ENCODE peak calls at places on chromosome 2, in six cellular contexts. A is neural progenitor cell, M is GM23248, U is HCT116, X is SK-N-SH, J is MM.1S. R is an unnamed sample. For H3K4me1, the result is how much of the 10 kb centered on the place peaks cover.

GRCh38 chr2:208929489-208929864 is 494.4 kb upstream of the MAP2 start:
- DNase-seq in A (no peak), M (no peak), U (peak), X (peak), J (no peak), R (no peak)

GRCh38 chr2:197079414-197079813 is 152.9 kb upstream of the PGAP1 start:
- DNase-seq in A (no peak), M (peak), U (no peak), X (no peak), J (no peak), R (peak)

GRCh38 chr2:172999641-173000387 is 75.8 kb upstream of the MAP3K20 start:
- DNase-seq in A (no peak), M (peak), U (no peak), X (no peak), J (no peak), R (no peak)

GRCh38 chr2:64807417-64807816 is 153.7 kb upstream of the SERTAD2 start:
- DNase-seq in A (no peak), M (peak), U (peak), X (no peak), J (peak), R (peak)

GRCh38 chr2:233061591-233062446 is 1.7 kb downstream of the INPP5D start:
- DNase-seq in A (peak), M (no peak), U (no peak), X (peak), J (peak), R (peak)

GRCh38 chr2:150400849-150401248 is 86.6 kb downstream of the RND3 start:
- DNase-seq in A (no peak), M (no peak), U (no peak), X (no peak), J (no peak), R (no peak)

GRCh38 chr2:216372761-216373291 is 543 bp upstream of the MARCHF4 start:
- DNase-seq in A (no peak), M (peak), U (no peak), X (no peak), J (no peak), R (peak)

GRCh38 chr2:18645315-18645714 is 55.9 kb upstream of the NT5C1B start:
- DNase-seq in A (no peak), M (peak), U (no peak), X (no peak), J (no peak), R (peak)

GRCh38 chr2:98771771-98772521 is 41.0 kb upstream of the MGAT4A start:
- DNase-seq in A (no peak), M (no peak), U (no peak), X (no peak), J (peak), R (no peak)

GRCh38 chr2:381919-382833 is 94.3 kb upstream of the ALKAL2 start:
- DNase-seq in A (no peak), M (no peak), U (no peak), X (no peak), J (no peak), R (no peak)

GRCh38 chr2:35989040-35989439 is 366.5 kb upstream of the CRIM1 start:
- DNase-seq in A (peak), M (no peak), U (no peak), X (no peak), J (no peak), R (no peak)

GRCh38 chr2:54348672-54349071 is 92.6 kb upstream of the TSPYL6 start:
- DNase-seq in A (no peak), M (peak), U (no peak), X (no peak), J (no peak), R (no peak)

GRCh38 chr2:27156739-27157475 is 8.1 kb downstream of the TCF23 start:
- DNase-seq in A (no peak), M (no peak), U (no peak), X (no peak), J (peak), R (no peak)

GRCh38 chr2:221450280-221450679 is 121.8 kb downstream of the EPHA4 start:
- DNase-seq in A (no peak), M (no peak), U (no peak), X (no peak), J (no peak), R (no peak)

GRCh38 chr2:54809814-54810213 is 86.4 kb downstream of the EML6 start:
- DNase-seq in A (no peak), M (peak), U (peak), X (no peak), J (no peak), R (peak)

GRCh38 chr2:61639721-61640120 is 101.6 kb upstream of the XPO1 start:
- DNase-seq in A (no peak), M (no peak), U (no peak), X (no peak), J (no peak), R (no peak)

GRCh38 chr2:20499387-20499786 is 52.5 kb downstream of the RHOB start:
- DNase-seq in A (no peak), M (no peak), U (no peak), X (no peak), J (no peak), R (no peak)

GRCh38 chr2:3172265-3172935 is 205.2 kb downstream of the EIPR1 start:
- DNase-seq in A (no peak), M (no peak), U (no peak), X (no peak), J (no peak), R (no peak)

GRCh38 chr2:24544456-24545115 is 53.5 kb downstream of the NCOA1 start:
- DNase-seq in A (no peak), M (peak), U (no peak), X (no peak), J (no peak), R (no peak)

GRCh38 chr2:232689152-232689910 is 7.8 kb upstream of the GIGYF2 start:
- DNase-seq in A (no peak), M (no peak), U (no peak), X (peak), J (no peak), R (no peak)

GRCh38 chr2:3180082-3180908 is 197.3 kb downstream of the EIPR1 start:
- DNase-seq in A (no peak), M (no peak), U (no peak), X (peak), J (no peak), R (peak)

GRCh38 chr2:239230318-239231052 is 170.3 kb downstream of the HDAC4 start:
- DNase-seq in A (no peak), M (no peak), U (no peak), X (no peak), J (no peak), R (no peak)

GRCh38 chr2:223315813-223316212 is 263.8 kb downstream of the KCNE4 start:
- DNase-seq in A (no peak), M (peak), U (no peak), X (no peak), J (no peak), R (no peak)

GRCh38 chr2:7013761-7014160 is 96.5 kb downstream of the RNF144A start:
- DNase-seq in A (no peak), M (peak), U (no peak), X (no peak), J (no peak), R (peak)

GRCh38 chr2:73852020-73852419 is 23.3 kb downstream of the STAMBP start:
- DNase-seq in A (no peak), M (peak), U (peak), X (no peak), J (no peak), R (peak)

GRCh38 chr2:163264376-163264775 is 425.8 kb upstream of the KCNH7 start:
- DNase-seq in A (no peak), M (peak), U (no peak), X (no peak), J (no peak), R (peak)

GRCh38 chr2:26892916-26893524 is 45.1 kb downstream of the DPYSL5 start:
- DNase-seq in A (no peak), M (no peak), U (no peak), X (no peak), J (no peak), R (no peak)

GRCh38 chr2:120231974-120232635 is 8.9 kb upstream of the TMEM185B start:
- DNase-seq in A (no peak), M (peak), U (no peak), X (no peak), J (peak), R (peak)

GRCh38 chr2:28225472-28225915 is 167.2 kb upstream of the FOSL2 start:
- DNase-seq in A (no peak), M (peak), U (no peak), X (no peak), J (no peak), R (no peak)

GRCh38 chr2:173353556-173353955 is 1.1 kb upstream of the CDCA7 start:
- DNase-seq in A (peak), M (no peak), U (no peak), X (no peak), J (no peak), R (no peak)

GRCh38 chr2:8003462-8004075 is 678.3 kb upstream of the ID2 start:
- DNase-seq in A (no peak), M (peak), U (no peak), X (peak), J (no peak), R (no peak)

GRCh38 chr2:34306745-34307144 is 707.6 kb upstream of the FAM98A start:
- DNase-seq in A (no peak), M (no peak), U (no peak), X (no peak), J (no peak), R (no peak)

GRCh38 chr2:119482481-119483394 is 41.5 kb downstream of the SCTR start:
- DNase-seq in A (no peak), M (peak), U (no peak), X (peak), J (no peak), R (no peak)

GRCh38 chr2:30444283-30444682 is 2.8 kb upstream of the LCLAT1 start:
- DNase-seq in A (no peak), M (peak), U (no peak), X (no peak), J (no peak), R (no peak)

GRCh38 chr2:135510577-135510976 is 20.4 kb downstream of the ZRANB3 start:
- DNase-seq in A (no peak), M (no peak), U (no peak), X (no peak), J (no peak), R (no peak)

DNA sequence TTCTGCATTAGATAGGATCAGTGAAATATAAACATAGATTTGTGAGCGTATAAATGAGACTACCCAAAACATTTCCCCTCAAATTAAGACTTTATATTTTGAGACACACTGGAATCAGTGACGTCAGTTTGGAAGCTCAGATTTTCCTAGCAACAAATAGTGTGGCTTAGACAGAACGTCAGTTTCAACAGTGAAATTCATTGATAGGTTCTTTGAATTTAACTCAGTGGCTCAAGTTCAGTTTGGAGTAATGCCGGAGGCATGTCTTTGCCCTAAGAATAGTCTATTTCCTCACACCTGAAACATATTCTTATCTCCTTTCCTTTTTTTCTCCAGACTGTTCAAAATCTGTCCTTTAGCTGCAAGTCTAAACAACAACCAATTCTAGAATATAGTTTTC is 113.5 kb upstream of the ARHGAP15 start:
- DNase-seq in A (no peak), M (no peak), U (no peak), X (no peak), J (no peak), R (no peak)
- H3K9ac ChIP-seq in A (no peak), M (no peak), U (no peak), X (no peak), J (no peak), R (no peak)

GRCh38 chr2:12734914-12735654 is 18.3 kb downstream of the TRIB2 start:
- DNase-seq in A (no peak), M (no peak), U (no peak), X (no peak), J (no peak), R (no peak)
- H3K4me1 ChIP-seq in A (under half), M (under half), U (under half), X (under half), J (under half), R (under half)

GRCh38 chr2:121346407-121346806 is 61.4 kb upstream of the TFCP2L1 start:
- DNase-seq in A (no peak), M (no peak), U (no peak), X (no peak), J (no peak), R (peak)
- TF ChIP-seq EZH2phosphoT487 in A (no peak), M (no peak), U (no peak), X (no peak), J (no peak), R (peak)

DNA sequence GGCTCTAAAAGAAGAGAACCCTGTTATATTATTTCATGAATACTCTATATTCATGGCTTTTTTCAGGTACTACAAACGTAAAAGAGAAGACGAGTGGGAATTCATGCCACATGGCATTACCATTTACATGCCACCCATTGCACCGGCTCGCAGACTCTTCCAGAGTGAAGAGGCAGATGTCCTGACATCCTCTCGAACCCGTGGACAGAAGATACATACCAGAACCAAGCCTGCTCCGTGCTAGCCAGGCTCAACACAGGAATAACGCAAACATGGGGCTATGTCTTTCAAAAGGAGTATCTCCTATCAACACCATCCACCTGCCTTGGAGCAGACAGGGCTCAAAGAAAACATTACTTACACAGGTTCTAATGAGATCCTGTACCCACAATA is 168.8 kb downstream of the THADA start:
- DNase-seq in A (no peak), M (no peak), U (no peak), X (no peak), J (no peak), R (no peak)
- H3K9ac ChIP-seq in A (no peak), M (peak), U (peak), X (peak), J (peak), R (peak)

GRCh38 chr2:118202707-118203303 is 114.5 kb downstream of the INSIG2 start:
- DNase-seq in A (peak), M (peak), U (no peak), X (peak), J (peak), R (peak)
- H3K4me1 ChIP-seq in A (under half), M (under half), U (under half), X (under half), J (under half), R (under half)

GRCh38 chr2:9166579-9167392 is 39.8 kb upstream of the ASAP2 start:
- DNase-seq in A (no peak), M (peak), U (no peak), X (no peak), J (no peak), R (no peak)

GRCh38 chr2:9168851-9169250 is 37.8 kb upstream of the ASAP2 start:
- DNase-seq in A (no peak), M (no peak), U (no peak), X (no peak), J (no peak), R (no peak)

GRCh38 chr2:9167718-9168657 is 38.6 kb upstream of the ASAP2 start:
- DNase-seq in A (peak), M (no peak), U (no peak), X (no peak), J (no peak), R (no peak)

GRCh38 chr2:9170458-9171130 is 36.0 kb upstream of the ASAP2 start:
- DNase-seq in A (no peak), M (no peak), U (no peak), X (no peak), J (no peak), R (peak)

GRCh38 chr2:9169310-9170107 is 37.1 kb upstream of the ASAP2 start:
- DNase-seq in A (no peak), M (no peak), U (no peak), X (no peak), J (no peak), R (no peak)
- TF ChIP-seq EZH2phosphoT487 in A (no peak), M (no peak), U (no peak), X (no peak), J (no peak), R (no peak)

GRCh38 chr2:237718277-237718634 is 80.3 kb upstream of the RBM44 start:
- DNase-seq in A (no peak), M (no peak), U (no peak), X (no peak), J (no peak), R (no peak)
- H3K9ac ChIP-seq in A (no peak), M (no peak), U (no peak), X (no peak), J (no peak), R (no peak)

GRCh38 chr2:224574423-224575084 is 10.6 kb downstream of the CUL3 start:
- DNase-seq in A (no peak), M (no peak), U (no peak), X (no peak), J (no peak), R (no peak)

GRCh38 chr2:224576098-224576715 is 9.0 kb downstream of the CUL3 start:
- DNase-seq in A (no peak), M (no peak), U (no peak), X (no peak), J (no peak), R (no peak)

GRCh38 chr2:224572338-224572737 is 12.8 kb downstream of the CUL3 start:
- DNase-seq in A (no peak), M (no peak), U (no peak), X (no peak), J (no peak), R (no peak)

GRCh38 chr2:224570328-224570993 is 14.7 kb downstream of the CUL3 start:
- DNase-seq in A (no peak), M (peak), U (no peak), X (no peak), J (no peak), R (no peak)

DNA sequence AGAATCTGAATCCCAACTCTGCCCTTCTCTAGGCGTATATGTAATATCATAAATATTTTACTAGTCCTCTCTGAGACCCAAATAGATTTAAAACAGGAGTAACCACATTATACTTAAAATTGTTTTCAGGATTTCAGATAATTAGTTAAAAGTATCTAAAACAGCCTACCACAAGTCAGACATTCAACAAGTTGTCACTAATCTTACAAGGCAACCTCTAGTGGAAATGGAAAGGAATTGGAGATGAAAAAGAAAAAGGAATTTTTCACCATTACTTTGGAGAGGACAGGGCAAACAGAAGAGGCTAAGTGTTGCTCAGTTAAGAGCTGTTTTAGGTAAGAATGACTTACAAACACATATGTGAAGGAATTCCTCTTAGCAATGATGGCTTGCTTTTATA is 11.4 kb downstream of the CUL3 start:
- DNase-seq in A (no peak), M (no peak), U (no peak), X (no peak), J (no peak), R (no peak)
- H3K4me1 ChIP-seq in A (half or more), M (half or more), U (under half), X (under half), J (under half), R (under half)

GRCh38 chr2:187324631-187325030 is 123.4 kb downstream of the CALCRL start:
- DNase-seq in A (no peak), M (no peak), U (no peak), X (no peak), J (no peak), R (no peak)

GRCh38 chr2:187316040-187316439 is 132.0 kb downstream of the CALCRL start:
- DNase-seq in A (no peak), M (no peak), U (no peak), X (no peak), J (peak), R (no peak)

GRCh38 chr2:187313831-187314230 is 134.2 kb downstream of the CALCRL start:
- DNase-seq in A (no peak), M (no peak), U (no peak), X (no peak), J (no peak), R (no peak)

DNA sequence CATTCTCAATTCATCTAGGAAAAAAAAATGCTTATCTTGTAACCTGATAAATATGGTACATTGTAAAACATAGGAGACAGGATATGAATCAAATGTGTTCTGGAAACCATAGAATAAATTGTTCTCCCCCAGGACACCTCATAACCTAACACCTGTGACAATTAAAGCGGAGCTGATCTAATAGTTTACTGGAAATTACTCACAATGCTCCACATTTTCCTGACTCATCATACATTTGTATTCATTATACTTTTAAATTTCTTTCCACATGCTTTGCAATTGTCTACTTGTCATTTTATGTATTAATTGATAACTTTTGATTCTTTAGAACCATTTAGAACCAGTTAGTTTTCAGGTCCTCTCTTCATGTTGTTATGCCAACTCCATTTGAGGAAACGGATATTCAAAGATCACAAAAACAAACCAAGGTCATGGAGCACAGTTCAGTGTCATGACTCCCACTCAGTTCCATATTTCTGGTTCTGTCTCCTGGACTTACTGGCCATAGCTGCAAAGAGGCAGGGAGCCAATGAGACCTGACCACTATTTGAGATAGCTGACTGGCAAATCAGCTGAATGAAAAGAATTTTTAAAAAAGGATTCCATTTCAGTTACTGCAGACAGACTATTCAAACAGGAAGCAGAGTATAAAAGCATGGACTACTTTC is 128.5 kb downstream of the CALCRL start:
- DNase-seq in A (no peak), M (peak), U (no peak), X (no peak), J (no peak), R (peak)
- TF ChIP-seq EZH2phosphoT487 in A (no peak), M (no peak), U (no peak), X (no peak), J (no peak), R (no peak)

GRCh38 chr2:157404363-157404762 is 39.5 kb downstream of the CYTIP start:
- DNase-seq in A (no peak), M (peak), U (no peak), X (no peak), J (peak), R (peak)
- H3K9ac ChIP-seq in A (no peak), M (no peak), U (no peak), X (no peak), J (peak), R (no peak)